ENCODE peak calls at places on chromosomes 1 and 21, in seven cellular contexts. Q, F, N, S, K, U and H are unnamed samples.

GRCh38 chr1:40894455-40894854 is 32.3 kb upstream of the CITED4 start:
- DNase-seq in Q (no peak), F (no peak), N (no peak), S (no peak), K (no peak), U (no peak), H (no peak)

GRCh38 chr1:200038987-200039848 is 11.7 kb downstream of the NR5A2 start:
- DNase-seq in Q (peak), F (no peak), N (no peak), S (peak), K (peak), U (no peak), H (no peak)

GRCh38 chr1:92481598-92482403 is 4.9 kb downstream of the GFI1 start:
- DNase-seq in Q (no peak), F (no peak), N (no peak), S (no peak), K (peak), U (no peak), H (peak)

GRCh38 chr1:63779338-63779819 is 5.6 kb downstream of the ROR1 start:
- DNase-seq in Q (no peak), F (no peak), N (peak), S (no peak), K (no peak), U (no peak), H (peak)

GRCh38 chr1:189880135-189880534 is 597.5 kb downstream of the BRINP3 start:
- DNase-seq in Q (no peak), F (no peak), N (no peak), S (no peak), K (no peak), U (no peak), H (no peak)

GRCh38 chr1:234111458-234112142 is 207.1 kb downstream of the SLC35F3 start:
- DNase-seq in Q (no peak), F (no peak), N (peak), S (peak), K (peak), U (no peak), H (no peak)

GRCh38 chr1:212007178-212007577 is 28.2 kb downstream of the INTS7 start:
- DNase-seq in Q (no peak), F (no peak), N (no peak), S (no peak), K (no peak), U (no peak), H (no peak)

GRCh38 chr1:86731416-86731815 is 27.0 kb downstream of the SH3GLB1 start:
- DNase-seq in Q (no peak), F (no peak), N (no peak), S (no peak), K (no peak), U (no peak), H (no peak)

GRCh38 chr1:169180167-169180566 is 73.7 kb downstream of the ATP1B1 start:
- DNase-seq in Q (no peak), F (no peak), N (no peak), S (no peak), K (no peak), U (no peak), H (no peak)

GRCh38 chr1:214012418-214012817 is 24.6 kb downstream of the PROX1 start:
- DNase-seq in Q (no peak), F (no peak), N (no peak), S (no peak), K (no peak), U (no peak), H (no peak)

GRCh38 chr1:155083865-155084721 is 5.5 kb downstream of the EFNA3 start:
- DNase-seq in Q (no peak), F (no peak), N (no peak), S (peak), K (no peak), U (no peak), H (peak)

GRCh38 chr1:176778056-176778455 is 315.1 kb downstream of the PAPPA2 start:
- DNase-seq in Q (no peak), F (no peak), N (no peak), S (no peak), K (no peak), U (no peak), H (no peak)

GRCh38 chr1:160193832-160194736 is 3.7 kb downstream of the CASQ1 start:
- DNase-seq in Q (no peak), F (no peak), N (no peak), S (no peak), K (no peak), U (no peak), H (no peak)

GRCh38 chr1:69523032-69523431 is 44.7 kb upstream of the LRRC7 start:
- DNase-seq in Q (no peak), F (no peak), N (peak), S (no peak), K (no peak), U (no peak), H (no peak)

GRCh38 chr1:37752583-37753471 is 12.1 kb downstream of the EPHA10 start:
- DNase-seq in Q (peak), F (no peak), N (no peak), S (no peak), K (peak), U (no peak), H (no peak)

GRCh38 chr1:25148673-25149300 is 83.5 kb downstream of the SYF2 start:
- DNase-seq in Q (no peak), F (no peak), N (no peak), S (peak), K (peak), U (peak), H (no peak)

GRCh38 chr1:3910049-3910731 is 10.1 kb upstream of the C1orf174 start:
- DNase-seq in Q (no peak), F (peak), N (no peak), S (no peak), K (no peak), U (no peak), H (no peak)

GRCh38 chr1:183673605-183674150 is 20.6 kb upstream of the APOBEC4 start:
- DNase-seq in Q (no peak), F (no peak), N (no peak), S (no peak), K (no peak), U (no peak), H (peak)

GRCh38 chr1:96409087-96409486 is 312.5 kb upstream of the PTBP2 start:
- DNase-seq in Q (no peak), F (no peak), N (no peak), S (no peak), K (no peak), U (no peak), H (no peak)

GRCh38 chr1:53957231-53957818 is 11.2 kb downstream of the LRRC42 start:
- DNase-seq in Q (no peak), F (no peak), N (peak), S (peak), K (no peak), U (no peak), H (peak)

GRCh38 chr1:1173793-1174415 is at the start of gene TTLL10:
- DNase-seq in Q (no peak), F (peak), N (no peak), S (no peak), K (peak), U (peak), H (no peak)

GRCh38 chr1:199641531-199641930 is 386.0 kb upstream of the NR5A2 start:
- DNase-seq in Q (no peak), F (no peak), N (no peak), S (no peak), K (no peak), U (no peak), H (no peak)

GRCh38 chr1:228721407-228721806 is 13.9 kb upstream of the RHOU start:
- DNase-seq in Q (peak), F (no peak), N (no peak), S (no peak), K (no peak), U (no peak), H (no peak)

GRCh38 chr21:36693144-36694040 is 5.5 kb upstream of the SIM2 start:
- DNase-seq in Q (no peak), F (no peak), N (no peak), S (no peak), K (peak), U (no peak), H (no peak)
- TF ChIP-seq CTCF in Q (peak), F (no peak), N (peak), S (no peak), K (peak), U (no peak), H (no peak)

GRCh38 chr21:15741510-15741909 is 11.7 kb downstream of the USP25 start:
- DNase-seq in Q (no peak), F (no peak), N (peak), S (no peak), K (no peak), U (no peak), H (peak)
- TF ChIP-seq CTCF in Q (no peak), F (no peak), N (no peak), S (no peak), K (no peak), U (no peak), H (no peak)

GRCh38 chr1:118158918-118159317 is 26.1 kb downstream of the SPAG17 start:
- DNase-seq in Q (no peak), F (no peak), N (peak), S (no peak), K (no peak), U (no peak), H (peak)

GRCh38 chr1:118155106-118155505 is 29.9 kb downstream of the SPAG17 start:
- DNase-seq in Q (no peak), F (no peak), N (no peak), S (no peak), K (no peak), U (no peak), H (no peak)

GRCh38 chr1:118157506-118157905 is 27.5 kb downstream of the SPAG17 start:
- DNase-seq in Q (no peak), F (no peak), N (no peak), S (no peak), K (no peak), U (no peak), H (no peak)

GRCh38 chr1:118151312-118151937 is 33.6 kb downstream of the SPAG17 start:
- DNase-seq in Q (peak), F (peak), N (peak), S (peak), K (peak), U (no peak), H (peak)

DNA sequence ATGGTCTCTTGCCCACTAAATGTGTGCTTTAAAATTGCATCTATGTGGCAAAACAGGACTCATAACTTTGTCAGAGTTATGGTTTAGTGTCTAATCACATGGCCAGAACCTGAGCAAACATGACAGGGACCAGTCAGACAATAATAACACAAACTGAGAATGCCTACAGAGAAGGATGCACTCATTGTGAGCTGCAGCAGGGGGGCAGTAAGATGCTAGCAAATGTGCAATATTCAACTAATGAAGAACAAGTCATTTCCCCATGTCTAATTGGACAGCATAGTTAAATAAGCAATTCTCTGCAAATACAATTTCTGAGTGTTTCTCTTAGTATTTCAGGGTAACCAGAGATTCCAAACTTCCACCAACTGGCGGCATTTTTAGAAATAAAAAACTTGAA is 30.8 kb downstream of the SPAG17 start:
- DNase-seq in Q (no peak), F (no peak), N (no peak), S (peak), K (peak), U (no peak), H (no peak)
- TF ChIP-seq CTCF in Q (no peak), F (no peak), N (peak), S (no peak), K (peak), U (no peak), H (peak)

DNA sequence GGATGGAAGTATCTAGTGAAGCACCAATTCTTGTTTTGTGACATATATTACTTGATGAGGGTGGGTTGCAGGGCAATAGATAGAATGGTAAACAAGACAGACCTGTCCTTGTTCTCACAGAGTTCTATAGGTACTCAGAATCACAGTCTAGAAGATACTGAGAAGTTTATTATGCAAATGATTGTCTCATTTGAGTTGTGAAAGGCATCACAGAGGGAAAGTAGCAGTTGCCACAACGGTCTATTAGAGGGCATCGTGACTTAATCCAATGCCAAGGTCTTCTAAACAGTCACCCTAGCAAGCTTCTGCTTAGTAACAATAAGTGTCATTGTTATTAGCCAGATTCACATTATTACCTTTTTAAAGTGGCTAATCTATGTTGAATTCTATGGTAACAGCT is 574.8 kb upstream of the ZRANB2 start:
- DNase-seq in Q (no peak), F (no peak), N (no peak), S (no peak), K (no peak), U (no peak), H (no peak)
- TF ChIP-seq CTCF in Q (no peak), F (no peak), N (no peak), S (no peak), K (no peak), U (no peak), H (no peak)